ENCODE peak calls at places on chromosome X, in seven cellular contexts. U is body of pancreas; Y is tibial nerve; P is hepatocyte; B is pancreas; I is CD8-positive, alpha-beta T cell; S is endodermal cell. V is an unnamed sample. For H3K4me1, the result is how much of the 10 kb centered on the place peaks cover.

GRCh38 chrX:7120578-7121219 is 26.8 kb upstream of the STS start:
- DNase-seq in U (no peak), Y (no peak), P (peak), B (no peak), I (no peak), S (no peak), V (no peak)

GRCh38 chrX:28205905-28206304 is 224.7 kb upstream of the DCAF8L1 start:
- DNase-seq in U (peak), Y (no peak), P (no peak), B (no peak), I (no peak), S (no peak), V (no peak)

GRCh38 chrX:109740076-109740809 is 7.2 kb upstream of the ACSL4 start:
- DNase-seq in U (peak), Y (no peak), P (peak), B (no peak), I (no peak), S (no peak), V (no peak)

GRCh38 chrX:124863303-124863702 is 456.4 kb upstream of the TEX13C start:
- DNase-seq in U (no peak), Y (no peak), P (no peak), B (no peak), I (no peak), S (peak), V (no peak)

GRCh38 chrX:9318761-9319160 is 146.1 kb upstream of the TBL1X start:
- DNase-seq in U (no peak), Y (no peak), P (no peak), B (no peak), I (no peak), S (no peak), V (no peak)

GRCh38 chrX:69238153-69238959 is 73.1 kb upstream of the PJA1 start:
- DNase-seq in U (peak), Y (no peak), P (no peak), B (no peak), I (no peak), S (no peak), V (no peak)

GRCh38 chrX:40062525-40063193 is 35.1 kb downstream of the BCOR start:
- DNase-seq in U (no peak), Y (no peak), P (peak), B (no peak), I (no peak), S (no peak), V (no peak)

GRCh38 chrX:13373807-13374187 is 53.9 kb upstream of the ATXN3L start:
- DNase-seq in U (no peak), Y (no peak), P (peak), B (no peak), I (no peak), S (no peak), V (no peak)

GRCh38 chrX:115948018-115948923 is 222.3 kb upstream of the AGTR2 start:
- DNase-seq in U (no peak), Y (no peak), P (no peak), B (no peak), I (no peak), S (peak), V (no peak)

GRCh38 chrX:8728932-8729331 is 3.0 kb downstream of the ANOS1 start:
- DNase-seq in U (no peak), Y (no peak), P (no peak), B (no peak), I (no peak), S (no peak), V (no peak)

GRCh38 chrX:10722804-10723364 is 102.5 kb upstream of the MID1 start:
- DNase-seq in U (peak), Y (peak), P (peak), B (peak), I (no peak), S (peak), V (peak)

GRCh38 chrX:47560179-47560830 is 700 bp upstream of the ARAF start:
- DNase-seq in U (no peak), Y (no peak), P (no peak), B (no peak), I (no peak), S (no peak), V (no peak)

GRCh38 chrX:110003167-110004156 is 548 bp downstream of the TMEM164 start:
- DNase-seq in U (peak), Y (no peak), P (no peak), B (peak), I (no peak), S (peak), V (peak)

GRCh38 chrX:42096262-42096939 is 173.0 kb upstream of the CASK start:
- DNase-seq in U (peak), Y (no peak), P (peak), B (peak), I (no peak), S (no peak), V (peak)

GRCh38 chrX:52082578-52082977 is 13.6 kb upstream of the MAGED4B start:
- DNase-seq in U (no peak), Y (no peak), P (no peak), B (no peak), I (no peak), S (no peak), V (no peak)

GRCh38 chrX:43971966-43972961 is 926 bp downstream of the NDP start:
- DNase-seq in U (no peak), Y (no peak), P (peak), B (no peak), I (no peak), S (no peak), V (no peak)

GRCh38 chrX:46587158-46587557 is 13.6 kb downstream of the CHST7 start:
- DNase-seq in U (no peak), Y (no peak), P (no peak), B (no peak), I (no peak), S (no peak), V (no peak)

GRCh38 chrX:43140546-43140945 is 362.6 kb upstream of the PPP1R2C start:
- DNase-seq in U (no peak), Y (no peak), P (no peak), B (no peak), I (no peak), S (no peak), V (no peak)

GRCh38 chrX:145818522-145819075 is 970 bp downstream of the SLITRK2 start:
- DNase-seq in U (no peak), Y (no peak), P (no peak), B (no peak), I (no peak), S (no peak), V (no peak)

GRCh38 chrX:68784816-68785215 is 44.0 kb upstream of the EFNB1 start:
- DNase-seq in U (no peak), Y (no peak), P (no peak), B (no peak), I (no peak), S (no peak), V (no peak)

GRCh38 chrX:37905436-37906147 is 58.2 kb upstream of the DYNLT3 start:
- DNase-seq in U (no peak), Y (no peak), P (peak), B (peak), I (no peak), S (peak), V (peak)

GRCh38 chrX:32778965-32779364 is 432.4 kb downstream of the DMD start:
- DNase-seq in U (no peak), Y (no peak), P (no peak), B (no peak), I (no peak), S (no peak), V (no peak)

GRCh38 chrX:140229187-140229586 is 263.9 kb upstream of the CXorf66 start:
- DNase-seq in U (no peak), Y (no peak), P (no peak), B (no peak), I (no peak), S (peak), V (no peak)

GRCh38 chrX:19174401-19175025 is 52.2 kb upstream of the ADGRG2 start:
- DNase-seq in U (no peak), Y (peak), P (peak), B (no peak), I (no peak), S (no peak), V (no peak)

GRCh38 chrX:31929366-31929765 is 857.5 kb upstream of the FTHL17 start:
- DNase-seq in U (no peak), Y (no peak), P (no peak), B (no peak), I (no peak), S (no peak), V (no peak)

GRCh38 chrX:37350034-37350365 is 836 bp downstream of the PRRG1 start:
- DNase-seq in U (peak), Y (no peak), P (peak), B (no peak), I (no peak), S (no peak), V (no peak)

GRCh38 chrX:139815771-139816170 is 107.8 kb upstream of the MCF2 start:
- DNase-seq in U (no peak), Y (no peak), P (no peak), B (no peak), I (no peak), S (no peak), V (no peak)

GRCh38 chrX:14412686-14413085 is 116.7 kb upstream of the GLRA2 start:
- DNase-seq in U (no peak), Y (no peak), P (no peak), B (no peak), I (no peak), S (no peak), V (no peak)

GRCh38 chrX:530726-531610 is 99.6 kb upstream of the SHOX start:
- DNase-seq in U (no peak), Y (no peak), P (no peak), B (no peak), I (no peak), S (peak), V (no peak)

GRCh38 chrX:143854006-143854405 is 29.9 kb upstream of the UBE2NL start:
- DNase-seq in U (no peak), Y (no peak), P (no peak), B (no peak), I (no peak), S (no peak), V (no peak)

GRCh38 chrX:24153796-24154189 is 4.3 kb downstream of the ZFX start:
- DNase-seq in U (no peak), Y (no peak), P (no peak), B (no peak), I (no peak), S (no peak), V (no peak)

GRCh38 chrX:41095962-41096955 is 11.0 kb downstream of the USP9X start:
- DNase-seq in U (no peak), Y (no peak), P (no peak), B (no peak), I (no peak), S (no peak), V (no peak)

GRCh38 chrX:40172169-40172979 is 74.6 kb upstream of the BCOR start:
- DNase-seq in U (peak), Y (no peak), P (peak), B (peak), I (peak), S (peak), V (peak)

GRCh38 chrX:49029876-49030275 is 13.3 kb downstream of the TFE3 start:
- DNase-seq in U (no peak), Y (no peak), P (peak), B (no peak), I (no peak), S (peak), V (no peak)

GRCh38 chrX:11908371-11908770 is 150.3 kb downstream of the MSL3 start:
- DNase-seq in U (no peak), Y (no peak), P (peak), B (no peak), I (no peak), S (peak), V (no peak)

DNA sequence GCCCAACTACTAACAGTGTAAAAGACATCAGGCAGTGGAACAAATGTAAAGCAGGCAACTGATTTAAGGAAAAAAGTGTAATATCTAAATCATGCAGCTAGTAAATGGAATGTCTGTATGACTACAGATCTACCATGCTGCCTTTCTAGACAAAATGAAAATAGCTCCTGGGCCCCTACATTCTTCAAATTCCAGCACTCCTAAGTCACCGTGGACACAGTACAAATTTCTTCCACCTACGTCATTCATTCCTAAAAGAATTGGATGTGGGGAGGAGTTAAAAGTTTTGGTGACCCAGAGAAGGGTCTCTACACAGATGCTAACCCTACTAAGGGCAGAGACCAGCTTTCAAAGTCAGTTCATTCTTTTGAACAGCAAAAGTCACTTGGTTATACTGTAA is 137.2 kb upstream of the ARHGEF9 start:
- DNase-seq in U (no peak), Y (no peak), P (no peak), B (no peak), I (no peak), S (no peak), V (no peak)
- TF ChIP-seq CTCF in U (no peak), Y (no peak), P (no peak), B (no peak), I (no peak), S (no peak), V (no peak)

GRCh38 chrX:133987188-133987587 is 1.8 kb upstream of the GPC3 start:
- DNase-seq in U (no peak), Y (no peak), P (no peak), B (no peak), I (no peak), S (no peak), V (no peak)
- H3K4me1 ChIP-seq in U (under half), Y (under half), P (under half), B (under half), I (under half), S (under half), V (under half)

DNA sequence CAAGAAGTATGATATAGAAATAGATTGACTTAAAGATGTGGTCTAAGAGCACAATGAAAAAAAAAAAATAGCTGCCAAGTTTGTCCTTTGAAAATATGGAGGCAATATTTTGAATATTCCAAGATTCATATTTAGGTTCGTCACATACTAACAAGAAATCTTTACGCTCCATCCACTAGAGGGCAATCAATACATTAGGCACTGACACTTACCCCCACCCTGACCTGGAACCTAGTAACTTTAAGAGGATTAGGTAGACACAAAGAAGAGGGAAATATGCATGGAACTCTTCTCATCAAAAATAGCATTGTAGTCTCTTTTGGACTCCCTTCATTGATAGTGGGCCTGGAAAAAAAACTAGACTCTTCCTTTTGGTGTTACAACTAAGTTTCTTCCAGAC is 1108.1 kb downstream of the PCDH19 start:
- DNase-seq in U (no peak), Y (no peak), P (peak), B (no peak), I (no peak), S (no peak), V (no peak)
- TF ChIP-seq CTCF in U (no peak), Y (no peak), P (peak), B (no peak), I (no peak), S (peak), V (no peak)

GRCh38 chrX:154363706-154364439 is 10.6 kb downstream of the FLNA start:
- DNase-seq in U (no peak), Y (no peak), P (no peak), B (no peak), I (no peak), S (no peak), V (no peak)
- H3K4me1 ChIP-seq in U (under half), Y (under half), P (under half), B (under half), I (half or more), S (under half), V (under half)

GRCh38 chrX:21194526-21194925 is 179.7 kb upstream of the CNKSR2 start:
- DNase-seq in U (no peak), Y (no peak), P (no peak), B (no peak), I (no peak), S (no peak), V (no peak)
- TF ChIP-seq CTCF in U (no peak), Y (no peak), P (no peak), B (no peak), I (no peak), S (no peak), V (no peak)

DNA sequence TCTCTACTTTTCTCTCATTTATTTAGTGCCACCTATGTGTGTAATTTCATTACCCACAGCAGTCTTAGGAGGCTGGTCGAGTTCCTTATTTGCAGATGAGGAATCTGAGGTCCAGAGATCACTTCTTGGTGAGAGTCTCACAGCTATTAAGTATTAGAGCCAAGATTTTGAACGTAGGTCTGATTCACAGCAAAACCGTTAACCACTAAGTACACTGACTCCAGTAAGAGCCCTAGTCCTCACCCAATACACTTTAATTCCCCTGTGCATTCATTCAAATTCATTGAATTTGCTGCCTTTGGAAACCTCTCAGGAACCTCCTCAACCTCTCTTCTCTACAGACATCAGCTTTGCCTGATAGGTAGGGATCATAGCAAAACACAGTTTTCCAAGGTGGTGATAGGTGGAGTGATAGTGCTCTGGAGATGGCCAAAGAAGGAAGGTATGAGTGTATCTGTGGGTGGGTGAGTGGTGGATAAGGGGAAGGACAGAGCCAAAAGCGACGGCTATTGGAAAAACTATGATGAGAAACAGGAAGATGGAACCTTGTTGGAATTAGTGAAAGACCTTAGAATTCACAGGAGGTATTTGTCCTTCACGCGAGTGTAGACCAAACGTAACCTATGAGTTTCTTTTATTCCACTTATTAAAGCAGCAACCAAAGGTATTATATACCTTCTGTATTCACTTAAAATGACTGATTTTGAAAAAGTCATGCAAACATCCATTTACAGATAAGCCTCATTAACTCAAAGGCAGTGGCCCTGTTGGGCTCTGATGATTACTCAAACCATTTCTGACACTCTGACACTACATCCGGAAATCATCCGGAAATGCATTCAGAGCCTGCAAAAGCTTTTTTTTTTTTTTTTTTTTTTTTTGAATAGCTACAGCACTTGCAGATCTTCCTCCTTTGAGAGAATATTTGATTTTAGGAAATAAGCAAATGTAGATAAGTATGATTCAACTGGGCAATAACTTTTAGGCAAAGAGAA is 6.3 kb downstream of the FMR1 start:
- DNase-seq in U (no peak), Y (no peak), P (no peak), B (no peak), I (no peak), S (no peak), V (no peak)
- H3K4me1 ChIP-seq in U (under half), Y (under half), P (under half), B (under half), I (under half), S (under half), V (under half)

DNA sequence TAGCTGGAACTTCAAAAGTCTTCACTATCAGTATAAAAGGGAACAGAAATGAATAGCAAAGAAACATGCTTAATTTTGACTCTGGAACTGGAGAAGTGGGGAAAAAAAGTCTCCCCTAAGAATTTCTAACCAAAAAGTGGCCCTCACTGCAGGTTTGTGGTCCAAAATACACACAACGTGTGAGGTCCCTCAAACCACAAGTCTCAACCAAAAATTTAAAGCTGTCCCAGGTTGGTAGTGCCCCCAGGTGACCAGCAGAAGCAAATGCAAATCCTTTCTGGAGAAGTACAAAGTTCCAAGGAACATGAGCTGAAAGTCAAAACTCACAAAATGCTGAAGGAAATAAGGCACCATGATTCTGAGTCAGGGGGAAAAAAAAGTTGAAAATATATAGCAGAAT is 23.6 kb upstream of the VAMP7 start:
- DNase-seq in U (no peak), Y (no peak), P (no peak), B (no peak), I (no peak), S (peak), V (no peak)
- TF ChIP-seq CTCF in U (peak), Y (no peak), P (no peak), B (no peak), I (no peak), S (peak), V (no peak)

GRCh38 chrX:74536142-74537010 is 78.0 kb downstream of the RLIM start:
- DNase-seq in U (peak), Y (peak), P (peak), B (peak), I (peak), S (peak), V (peak)
- H3K4me1 ChIP-seq in U (under half), Y (under half), P (under half), B (under half), I (under half), S (under half), V (under half)

GRCh38 chrX:128518508-128518907 is 466.3 kb upstream of the ACTRT1 start:
- DNase-seq in U (no peak), Y (no peak), P (peak), B (no peak), I (no peak), S (peak), V (no peak)
- TF ChIP-seq CTCF in U (no peak), Y (no peak), P (peak), B (no peak), I (no peak), S (peak), V (peak)